ENCODE peak calls at places on chromosome 21, in six cellular contexts. M is neural crest cell, B is Calu3, I is WTC11, L is HFFc6, Q is mesothelial cell of epicardium. F is an unnamed sample.

GRCh38 chr21:33721081-33721480 is 78.8 kb downstream of the ITSN1 start:
- DNase-seq in I (no peak), B (no peak), M (no peak), L (no peak), Q (no peak), F (no peak)

GRCh38 chr21:36429672-36430546 is 44.7 kb downstream of the CHAF1B start:
- DNase-seq in M (no peak), B (peak; percentile 88), L (peak; percentile 99), Q (peak; percentile 46), I (peak; percentile 47), F (peak; percentile 47)

GRCh38 chr21:17612023-17612564 is 607 bp downstream of the BTG3 start:
- DNase-seq in B (peak; percentile 22), I (peak; percentile 16), Q (peak; percentile 54), L (peak; percentile 4), M (peak; percentile 18), F (no peak)

GRCh38 chr21:21029159-21029558 is 30.9 kb downstream of the NCAM2 start:
- DNase-seq in Q (no peak), B (no peak), I (no peak), M (no peak), L (no peak), F (no peak)

GRCh38 chr21:17622018-17622417 is 9.3 kb upstream of the BTG3 start:
- DNase-seq in L (no peak), B (no peak), Q (no peak), M (no peak), I (no peak), F (no peak)

GRCh38 chr21:25569084-25569483 is 38.2 kb downstream of the MRPL39 start:
- DNase-seq in L (no peak), M (no peak), I (no peak), Q (no peak), B (no peak), F (no peak)

GRCh38 chr21:29299906-29300546 is 1.3 kb downstream of the BACH1 start:
- DNase-seq in I (no peak), M (no peak), Q (no peak), L (peak; percentile 95), B (peak; percentile 27), F (peak; percentile 8)

GRCh38 chr21:38147391-38147790 is 109.4 kb upstream of the KCNJ15 start:
- DNase-seq in L (no peak), I (no peak), M (no peak), B (no peak), Q (no peak), F (no peak)

GRCh38 chr21:23887709-23888303 is 1719.5 kb downstream of the MRPL39 start:
- DNase-seq in Q (no peak), L (no peak), I (no peak), M (no peak), B (no peak), F (no peak)

GRCh38 chr21:42129300-42130266 is 58.5 kb downstream of the UMODL1 start:
- DNase-seq in M (no peak), B (no peak), I (no peak), L (no peak), Q (no peak), F (no peak)

GRCh38 chr21:44443291-44443890 is 11.9 kb upstream of the LRRC3 start:
- DNase-seq in Q (no peak), B (no peak), I (no peak), L (no peak), M (no peak), F (no peak)

GRCh38 chr21:14862794-14863720 is 201.7 kb downstream of the NRIP1 start:
- DNase-seq in M (no peak), B (peak; percentile 21), Q (no peak), L (no peak), I (no peak), F (peak; percentile 26)

GRCh38 chr21:42970946-42971653 is 3.3 kb upstream of the PKNOX1 start:
- DNase-seq in B (no peak), L (no peak), M (no peak), I (no peak), Q (no peak), F (no peak)

GRCh38 chr21:46585191-46585953 is 19.5 kb downstream of the S100B start:
- DNase-seq in B (no peak), L (no peak), Q (no peak), I (no peak), M (no peak), F (no peak)

GRCh38 chr21:37041706-37042271 is 31.1 kb downstream of the PIGP start:
- DNase-seq in I (no peak), Q (no peak), L (no peak), M (no peak), B (no peak), F (no peak)

GRCh38 chr21:36917487-36918158 is 48.8 kb downstream of the HLCS start:
- DNase-seq in L (no peak), B (peak; percentile 39), I (peak; percentile 43), M (no peak), Q (peak; percentile 37), F (no peak)

GRCh38 chr21:44426663-44427191 is 28.6 kb upstream of the LRRC3 start:
- DNase-seq in Q (peak; percentile 37), I (no peak), L (no peak), B (no peak), M (no peak), F (no peak)

GRCh38 chr21:42097860-42098259 is 26.7 kb downstream of the UMODL1 start:
- DNase-seq in Q (no peak), I (no peak), M (no peak), B (peak; percentile 59), L (peak; percentile 98), F (no peak)

GRCh38 chr21:41432567-41433460 is 6.8 kb downstream of the MX1 start:
- DNase-seq in M (no peak), Q (no peak), L (no peak), B (no peak), I (no peak), F (no peak)

GRCh38 chr21:30340714-30341573 is 3.5 kb upstream of the KRTAP27-1 start:
- DNase-seq in M (peak; percentile 61), I (peak; percentile 58), L (peak; percentile 0), Q (no peak), B (peak; percentile 33), F (peak; percentile 57)
- TF ChIP-seq CTCF in M (peak; percentile 92), I (peak; percentile 82), L (peak; percentile 82), Q (peak; percentile 92), B (peak; percentile 71), F (peak; percentile 95)

GRCh38 chr21:35254006-35254751 is 205.1 kb upstream of the RUNX1 start:
- DNase-seq in I (no peak), L (peak; percentile 82), B (no peak), M (no peak), Q (no peak), F (no peak)

GRCh38 chr21:35252831-35253230 is 203.7 kb upstream of the RUNX1 start:
- DNase-seq in Q (no peak), L (peak; percentile 73), M (no peak), I (no peak), B (no peak), F (no peak)

GRCh38 chr21:35244514-35244913 is 195.4 kb upstream of the RUNX1 start:
- DNase-seq in I (no peak), B (no peak), M (no peak), L (no peak), Q (no peak), F (no peak)

GRCh38 chr21:35254752-35255138 is 205.6 kb upstream of the RUNX1 start:
- DNase-seq in Q (no peak), B (no peak), L (no peak), I (no peak), M (no peak), F (no peak)

GRCh38 chr21:35249636-35250035 is 200.5 kb upstream of the RUNX1 start:
- DNase-seq in M (no peak), B (peak; percentile 42), L (no peak), I (no peak), Q (no peak), F (no peak)
- TF ChIP-seq CTCF in M (no peak), B (no peak), L (no peak), I (no peak), Q (no peak), F (no peak)

GRCh38 chr21:26847951-26848350 is 2.7 kb upstream of the ADAMTS1 start:
- DNase-seq in L (no peak), M (no peak), B (no peak), Q (no peak), I (no peak), F (no peak)

GRCh38 chr21:26844258-26845065 is 747 bp downstream of the ADAMTS1 start:
- DNase-seq in Q (peak; percentile 58), B (peak; percentile 42), M (peak; percentile 40), L (peak; percentile 52), I (peak; percentile 49), F (peak; percentile 67)

GRCh38 chr21:26845066-26845749 is at the start of gene ADAMTS1:
- DNase-seq in L (peak; percentile 94), I (peak; percentile 88), Q (peak; percentile 92), B (peak; percentile 71), M (peak; percentile 94), F (peak; percentile 93)

GRCh38 chr21:26845750-26846035 is 484 bp upstream of the ADAMTS1 start:
- DNase-seq in I (no peak), M (no peak), L (no peak), Q (no peak), B (no peak), F (no peak)

DNA sequence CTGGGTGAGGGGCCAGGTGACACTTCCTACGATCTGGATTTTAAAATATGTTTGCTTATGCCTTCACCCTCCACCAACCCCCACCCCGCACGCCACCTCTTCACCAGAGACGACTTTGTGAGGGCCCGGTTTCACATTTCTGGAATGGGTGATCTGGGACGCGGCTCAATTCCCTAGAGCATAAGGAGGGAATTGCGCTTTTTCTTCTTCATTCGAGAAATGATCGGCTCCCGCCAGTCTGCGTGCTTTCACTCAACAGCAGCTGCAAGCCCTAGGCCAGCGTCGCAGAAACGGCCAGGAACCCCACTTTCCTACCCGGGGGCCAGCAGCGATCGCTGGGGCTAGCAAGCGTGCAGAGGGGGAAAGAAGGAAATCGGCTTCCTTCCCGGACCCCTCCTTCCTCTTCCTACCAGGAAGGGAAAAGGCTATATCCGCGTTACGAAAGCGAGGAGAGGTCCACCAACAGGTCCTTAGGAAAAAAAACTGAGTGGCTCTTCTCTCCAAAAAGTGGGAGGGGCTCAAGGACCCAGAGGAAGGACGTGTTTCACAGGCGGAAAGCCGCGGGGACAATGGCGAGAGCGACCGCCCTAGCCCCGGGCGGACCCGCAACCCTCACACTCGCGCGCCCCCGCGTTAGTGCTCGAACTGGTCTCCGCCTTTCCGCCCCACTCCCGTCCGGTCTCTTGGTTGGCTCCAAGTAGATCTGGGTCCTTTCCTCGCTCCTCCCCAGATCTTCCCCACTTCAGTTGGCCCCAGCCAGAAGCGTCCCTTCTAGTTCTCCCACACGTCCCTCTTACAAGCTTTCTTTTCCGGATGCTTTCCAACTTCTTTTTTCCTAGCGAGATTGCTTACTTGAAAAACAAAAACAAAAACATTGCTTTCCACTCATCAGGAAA is 1.1 kb upstream of the ADAMTS1 start:
- DNase-seq in Q (peak; percentile 75), M (peak; percentile 61), I (peak; percentile 72), B (peak; percentile 12), L (peak; percentile 76), F (peak; percentile 75)
- TF ChIP-seq CTCF in Q (peak; percentile 36), M (peak; percentile 49), I (no peak), B (no peak), L (peak; percentile 35), F (no peak)

DNA sequence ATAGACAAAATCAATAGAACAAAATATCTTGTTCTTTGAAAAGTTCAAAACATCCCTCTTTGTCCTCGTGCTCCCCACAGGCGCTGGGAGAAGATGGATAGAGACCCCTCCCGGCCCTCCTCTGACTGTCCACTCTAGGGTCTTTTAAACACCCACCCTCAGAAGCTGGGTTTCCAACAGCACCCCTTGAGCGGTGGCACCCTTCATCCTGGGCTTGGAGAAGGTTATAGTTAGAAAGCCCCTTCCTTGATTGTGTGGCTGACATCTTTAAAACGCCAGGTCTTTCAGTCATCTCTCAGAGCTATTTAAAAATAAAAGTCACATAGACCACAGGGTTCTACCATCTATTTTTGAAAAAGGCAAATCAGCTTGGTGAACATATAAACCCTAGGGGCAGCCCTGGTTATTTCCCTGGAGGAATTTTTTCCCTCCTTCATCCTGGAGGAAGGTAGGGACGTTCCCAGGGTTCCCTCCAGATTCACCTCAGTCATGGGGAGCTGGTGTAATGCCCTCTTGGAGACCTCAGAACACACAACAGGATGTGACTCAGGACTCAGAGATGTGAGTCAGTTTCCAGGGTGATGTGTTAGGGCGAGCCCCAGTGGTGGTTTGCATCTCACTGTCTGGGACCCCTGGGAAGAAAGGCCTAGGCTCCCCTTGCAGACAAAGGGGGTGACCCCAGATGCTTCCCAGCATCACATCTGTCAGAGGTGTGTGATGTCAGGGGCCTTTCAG is 138.5 kb downstream of the CLIC6 start:
- DNase-seq in B (peak; percentile 51), M (no peak), L (peak; percentile 93), Q (no peak), I (no peak), F (no peak)
- TF ChIP-seq CTCF in B (no peak), M (no peak), L (peak; percentile 39), Q (no peak), I (no peak), F (no peak)

F was measured in nephron progenitor cell.